ENCODE peak calls at places on chromosome 17, in eight cellular contexts. R is ureter; J is LoVo; V is activated T-helper 1 cell treated with anti-CD3 and anti-CD28 coated beads, Interleukin-2, amount 50 U/mL, for 16 hours; I is nucleus accumbens; G is fibroblast of lung; Y is GM23248; U is activated T-cell treated with anti-CD3 and anti-CD28 coated beads for 24 hours. K is an unnamed sample.

GRCh38 chr17:30922235-30922993 is 669 bp downstream of the ADAP2 start:
- DNase-seq in R (no peak), J (no peak), V (no peak), I (no peak), G (no peak), Y (peak), U (no peak), K (peak)

GRCh38 chr17:67241719-67242341 is 3.2 kb downstream of the HELZ start:
- DNase-seq in R (no peak), J (no peak), V (no peak), I (no peak), G (no peak), Y (no peak), U (no peak), K (no peak)

GRCh38 chr17:2369551-2370210 is 31.2 kb downstream of the MNT start:
- DNase-seq in R (no peak), J (no peak), V (no peak), I (no peak), G (peak), Y (no peak), U (no peak), K (peak)

GRCh38 chr17:66491213-66491612 is 188.8 kb downstream of the PRKCA start:
- DNase-seq in R (no peak), J (no peak), V (no peak), I (no peak), G (no peak), Y (no peak), U (no peak), K (no peak)

GRCh38 chr17:77174928-77175720 is 34.4 kb downstream of the SEC14L1 start:
- DNase-seq in R (no peak), J (no peak), V (no peak), I (no peak), G (no peak), Y (no peak), U (no peak), K (no peak)

GRCh38 chr17:9002610-9003354 is 18.5 kb upstream of the NTN1 start:
- DNase-seq in R (no peak), J (no peak), V (no peak), I (no peak), G (no peak), Y (peak), U (no peak), K (peak)

GRCh38 chr17:71959129-71959528 is 161.7 kb upstream of the SOX9 start:
- DNase-seq in R (no peak), J (no peak), V (no peak), I (no peak), G (peak), Y (peak), U (no peak), K (no peak)

GRCh38 chr17:16269658-16270057 is 52.6 kb downstream of the PIGL start:
- DNase-seq in R (no peak), J (no peak), V (no peak), I (no peak), G (peak), Y (peak), U (no peak), K (no peak)

GRCh38 chr17:13793951-13794350 is 192.2 kb upstream of the HS3ST3A1 start:
- DNase-seq in R (no peak), J (no peak), V (no peak), I (no peak), G (no peak), Y (no peak), U (no peak), K (no peak)

GRCh38 chr17:79592198-79592597 is 18.7 kb downstream of the RBFOX3 start:
- DNase-seq in R (no peak), J (no peak), V (no peak), I (no peak), G (no peak), Y (no peak), U (no peak), K (no peak)

GRCh38 chr17:78500806-78501205 is 76.4 kb downstream of the DNAH17 start:
- DNase-seq in R (no peak), J (no peak), V (no peak), I (no peak), G (no peak), Y (no peak), U (no peak), K (peak)

GRCh38 chr17:79732246-79732645 is 1.5 kb downstream of the ENPP7 start:
- DNase-seq in R (no peak), J (no peak), V (no peak), I (no peak), G (no peak), Y (no peak), U (no peak), K (peak)

GRCh38 chr17:78885956-78886355 is 17.0 kb downstream of the CEP295NL start:
- DNase-seq in R (no peak), J (peak), V (no peak), I (no peak), G (no peak), Y (no peak), U (no peak), K (peak)

GRCh38 chr17:7220593-7221280 is 999 bp downstream of the ACADVL start:
- DNase-seq in R (no peak), J (peak), V (peak), I (no peak), G (peak), Y (peak), U (peak), K (peak)

GRCh38 chr17:40319651-40320550 is 10.9 kb downstream of the RARA start:
- DNase-seq in R (no peak), J (no peak), V (peak), I (no peak), G (no peak), Y (peak), U (peak), K (peak)

GRCh38 chr17:50272711-50273653 is 1.3 kb upstream of the TMEM92 start:
- DNase-seq in R (no peak), J (peak), V (peak), I (peak), G (peak), Y (peak), U (peak), K (peak)

GRCh38 chr17:83198366-83199341 is 119.2 kb downstream of the METRNL start:
- DNase-seq in R (no peak), J (no peak), V (no peak), I (no peak), G (no peak), Y (no peak), U (no peak), K (peak)

GRCh38 chr17:46732754-46733398 is 85.6 kb downstream of the WNT3 start:
- DNase-seq in R (no peak), J (no peak), V (no peak), I (peak), G (no peak), Y (no peak), U (no peak), K (no peak)

GRCh38 chr17:27236710-27237315 is 57.1 kb upstream of the WSB1 start:
- DNase-seq in R (peak), J (peak), V (peak), I (peak), G (peak), Y (peak), U (peak), K (peak)

GRCh38 chr17:77608431-77608830 is 350.1 kb upstream of the TNRC6C start:
- DNase-seq in R (no peak), J (no peak), V (no peak), I (no peak), G (no peak), Y (no peak), U (no peak), K (no peak)

GRCh38 chr17:60439501-60439900 is 17.2 kb downstream of the CHCT1 start:
- DNase-seq in R (no peak), J (no peak), V (no peak), I (no peak), G (peak), Y (peak), U (no peak), K (no peak)

GRCh38 chr17:4908301-4908700 is 5.4 kb upstream of the CHRNE start:
- DNase-seq in R (no peak), J (no peak), V (no peak), I (no peak), G (no peak), Y (peak), U (no peak), K (peak)

K was measured in right cardiac atrium.